ENCODE peak calls at places on chromosome 3, in five cellular contexts. D, Z, O, L and U are unnamed samples.

GRCh38 chr3:197392961-197393360 is 94.5 kb upstream of the DLG1 start:
- DNase-seq in D (peak), Z (no peak), O (no peak), L (no peak), U (no peak)

GRCh38 chr3:197896421-197896820 is 53.6 kb upstream of the RPL35A start:
- DNase-seq in D (no peak), Z (no peak), O (no peak), L (no peak), U (no peak)

GRCh38 chr3:78204977-78205376 is 1165.1 kb downstream of the ROBO2 start:
- DNase-seq in D (peak), Z (no peak), O (peak), L (peak), U (peak)

GRCh38 chr3:40713795-40714194 is 189.0 kb downstream of the ZNF621 start:
- DNase-seq in D (no peak), Z (no peak), O (no peak), L (no peak), U (no peak)

GRCh38 chr3:133037440-133037839 is 751 bp upstream of the TMEM108 start:
- DNase-seq in D (no peak), Z (no peak), O (no peak), L (no peak), U (no peak)

GRCh38 chr3:127008236-127008635 is 25.3 kb downstream of the PLXNA1 start:
- DNase-seq in D (no peak), Z (no peak), O (no peak), L (no peak), U (no peak)

GRCh38 chr3:197854596-197855343 is 63.7 kb downstream of the LRCH3 start:
- DNase-seq in D (peak), Z (no peak), O (no peak), L (peak), U (peak)

GRCh38 chr3:15154326-15154725 is 51.7 kb upstream of the CAPN7 start:
- DNase-seq in D (no peak), Z (no peak), O (no peak), L (no peak), U (no peak)

GRCh38 chr3:155391583-155391982 is 98.1 kb upstream of the STRIT1 start:
- DNase-seq in D (peak), Z (peak), O (no peak), L (peak), U (peak)

GRCh38 chr3:101230618-101231017 is 89.8 kb downstream of the IMPG2 start:
- DNase-seq in D (no peak), Z (no peak), O (no peak), L (no peak), U (no peak)

GRCh38 chr3:106965286-106965685 is 412.0 kb upstream of the CCDC54 start:
- DNase-seq in D (no peak), Z (no peak), O (no peak), L (no peak), U (no peak)

GRCh38 chr3:141112686-141113255 is 61.6 kb downstream of the SPSB4 start:
- DNase-seq in D (no peak), Z (no peak), O (no peak), L (no peak), U (no peak)

GRCh38 chr3:159858650-159859049 is 130.0 kb upstream of the IL12A start:
- DNase-seq in D (no peak), Z (no peak), O (no peak), L (no peak), U (no peak)

GRCh38 chr3:130934442-130935089 is 40.7 kb downstream of the ATP2C1 start:
- DNase-seq in D (no peak), Z (no peak), O (no peak), L (no peak), U (no peak)

GRCh38 chr3:73580343-73580742 is 44.4 kb downstream of the PDZRN3 start:
- DNase-seq in D (no peak), Z (no peak), O (no peak), L (no peak), U (no peak)

GRCh38 chr3:71511037-71511436 is 72.5 kb downstream of the FOXP1 start:
- DNase-seq in D (peak), Z (no peak), O (no peak), L (peak), U (peak)

GRCh38 chr3:48151058-48151806 is 37.0 kb downstream of the CDC25A start:
- DNase-seq in D (peak), Z (peak), O (peak), L (peak), U (peak)

GRCh38 chr3:4440951-4441350 is 26.1 kb downstream of the SUMF1 start:
- DNase-seq in D (no peak), Z (no peak), O (no peak), L (no peak), U (no peak)

GRCh38 chr3:52846427-52846983 is 11.7 kb upstream of the MUSTN1 start:
- DNase-seq in D (no peak), Z (no peak), O (no peak), L (no peak), U (no peak)

GRCh38 chr3:72617420-72618024 is 230.7 kb downstream of the SHQ1 start:
- DNase-seq in D (no peak), Z (no peak), O (no peak), L (no peak), U (no peak)